ENCODE peak calls at places on chromosomes 4 and X, in four cellular contexts. A is tibial nerve, K is pancreas, U is cardiac muscle cell. M is an unnamed sample.

GRCh38 chr4:129446074-129446473 is 350.1 kb downstream of the C4orf33 start:
- DNase-seq in K (no peak), A (no peak), U (no peak), M (no peak)

GRCh38 chrX:101062171-101062570 is 10.3 kb upstream of the TRMT2B start:
- DNase-seq in K (no peak), A (no peak), U (no peak), M (no peak)

GRCh38 chrX:25206761-25207160 is 191.0 kb upstream of the ARX start:
- DNase-seq in K (no peak), A (no peak), U (no peak), M (no peak)

GRCh38 chrX:97399400-97399799 is 515.7 kb downstream of the RPA4 start:
- DNase-seq in A (no peak), U (no peak), K (no peak), M (no peak)

GRCh38 chr4:48787031-48787430 is 7.0 kb upstream of the FRYL start:
- DNase-seq in K (no peak), A (no peak), U (peak), M (no peak)

GRCh38 chr4:138702471-138702870 is 313.1 kb upstream of the NOCT start:
- DNase-seq in U (no peak), A (no peak), K (no peak), M (no peak)

GRCh38 chr4:63922146-63922545 is 487.1 kb downstream of the TECRL start:
- DNase-seq in A (no peak), K (no peak), U (no peak), M (no peak)

GRCh38 chrX:121000589-121000988 is 15.0 kb upstream of the CT47A1 start:
- DNase-seq in U (no peak), A (no peak), K (no peak), M (no peak)

GRCh38 chr4:144894525-144894924 is 203.5 kb downstream of the ANAPC10 start:
- DNase-seq in A (peak), K (no peak), U (no peak), M (no peak)

DNA sequence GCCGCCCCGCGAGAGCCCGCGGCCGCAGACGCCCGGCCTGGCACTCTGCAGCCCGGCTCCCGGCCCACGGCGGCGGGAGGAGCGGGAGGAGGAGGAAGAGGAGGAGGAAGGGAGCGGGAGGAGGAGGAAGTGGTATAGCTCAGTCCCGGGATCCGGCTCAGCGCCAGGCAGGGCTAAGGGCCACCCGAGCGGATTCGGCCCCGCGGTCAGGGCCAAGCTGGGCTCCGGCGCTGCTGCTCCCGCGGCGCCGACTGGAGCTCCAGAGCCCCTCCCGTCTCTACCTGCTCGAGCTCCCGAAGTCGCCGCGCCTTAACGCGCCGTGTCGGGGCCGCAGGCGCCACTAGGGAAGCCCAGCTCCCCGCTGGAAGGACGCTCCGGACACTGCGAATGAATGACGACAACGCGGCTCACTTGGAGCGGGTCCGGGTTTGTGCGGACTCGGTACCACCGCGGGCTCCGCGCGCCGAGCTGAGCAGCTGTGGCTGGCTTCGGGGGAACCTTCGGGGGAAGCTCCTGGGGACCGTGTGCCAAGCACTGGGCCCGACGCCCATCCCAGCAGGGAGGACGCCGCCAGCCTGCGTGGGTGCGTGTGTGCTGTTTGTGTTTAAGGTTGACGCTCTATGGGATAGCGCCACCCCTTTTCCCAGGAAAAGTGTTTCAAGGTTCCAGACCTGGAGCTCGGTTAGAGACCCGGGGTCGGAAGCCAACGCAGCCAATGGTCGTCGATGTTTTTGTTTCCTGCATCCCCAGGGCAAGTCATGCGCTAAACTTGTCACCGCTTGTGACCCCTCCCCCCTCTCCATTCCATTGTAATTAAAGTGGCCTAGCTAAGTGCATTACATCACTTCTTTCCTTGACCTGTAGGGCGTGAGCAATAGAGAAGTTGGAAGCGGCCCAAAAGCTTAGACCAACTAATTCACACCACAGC is at the start of gene TBC1D9:
- DNase-seq in A (peak), K (peak), U (peak), M (no peak)
- TF ChIP-seq CTCF in A (peak), K (no peak), U (peak), M (no peak)

DNA sequence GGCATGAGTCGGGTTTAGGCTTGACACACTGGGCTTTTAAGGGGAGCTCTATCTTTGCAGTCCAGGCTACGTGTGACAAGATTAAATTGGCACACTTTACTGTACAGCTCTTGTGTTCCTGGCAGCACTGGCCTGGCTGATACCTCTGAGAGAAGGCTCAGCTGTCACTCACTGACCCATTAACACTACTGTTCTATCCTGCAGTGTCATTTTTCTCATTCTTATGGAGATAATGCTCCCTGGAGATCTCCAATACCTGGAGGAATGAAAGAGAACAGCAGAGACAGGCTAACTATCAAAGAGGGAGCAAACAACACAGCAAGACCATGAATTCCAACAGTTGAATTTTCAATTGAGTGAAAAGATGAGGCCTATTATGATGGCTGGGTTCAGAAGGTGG is 1.7 kb upstream of the PDHA2 start:
- DNase-seq in K (no peak), A (no peak), U (no peak), M (no peak)
- H3K4me3 ChIP-seq in K (no peak), A (no peak), U (no peak), M (no peak)

GRCh38 chrX:112803060-112803459 is 37.6 kb downstream of the AMOT start:
- DNase-seq in K (no peak), A (no peak), U (no peak), M (no peak)

GRCh38 chrX:112800901-112801775 is 39.5 kb downstream of the AMOT start:
- DNase-seq in U (no peak), A (no peak), K (no peak), M (no peak)

GRCh38 chrX:112799425-112799824 is 41.2 kb downstream of the AMOT start:
- DNase-seq in A (no peak), U (no peak), K (no peak), M (no peak)

DNA sequence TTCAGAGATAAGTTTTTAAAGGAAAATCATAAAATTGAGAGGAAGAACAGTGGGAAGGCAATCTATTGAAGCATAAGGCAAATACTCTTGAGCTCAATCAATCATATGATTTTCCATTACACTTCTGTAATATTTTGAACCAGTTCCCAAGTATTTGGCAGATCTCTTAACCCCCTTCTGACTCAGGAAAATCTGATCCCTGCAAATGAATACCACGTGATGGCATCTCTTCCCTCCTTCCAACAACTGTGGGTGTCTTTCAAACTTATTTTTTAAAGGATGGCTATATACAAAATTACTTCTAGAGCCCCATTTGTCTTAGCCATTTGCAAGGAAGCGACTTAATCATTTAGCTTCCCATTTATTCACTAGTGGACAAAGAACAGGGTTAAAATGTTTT is 41.9 kb downstream of the AMOT start:
- DNase-seq in K (no peak), U (no peak), A (no peak), M (no peak)
- H3K27ac ChIP-seq in K (no peak), U (no peak), A (no peak), M (no peak)

DNA sequence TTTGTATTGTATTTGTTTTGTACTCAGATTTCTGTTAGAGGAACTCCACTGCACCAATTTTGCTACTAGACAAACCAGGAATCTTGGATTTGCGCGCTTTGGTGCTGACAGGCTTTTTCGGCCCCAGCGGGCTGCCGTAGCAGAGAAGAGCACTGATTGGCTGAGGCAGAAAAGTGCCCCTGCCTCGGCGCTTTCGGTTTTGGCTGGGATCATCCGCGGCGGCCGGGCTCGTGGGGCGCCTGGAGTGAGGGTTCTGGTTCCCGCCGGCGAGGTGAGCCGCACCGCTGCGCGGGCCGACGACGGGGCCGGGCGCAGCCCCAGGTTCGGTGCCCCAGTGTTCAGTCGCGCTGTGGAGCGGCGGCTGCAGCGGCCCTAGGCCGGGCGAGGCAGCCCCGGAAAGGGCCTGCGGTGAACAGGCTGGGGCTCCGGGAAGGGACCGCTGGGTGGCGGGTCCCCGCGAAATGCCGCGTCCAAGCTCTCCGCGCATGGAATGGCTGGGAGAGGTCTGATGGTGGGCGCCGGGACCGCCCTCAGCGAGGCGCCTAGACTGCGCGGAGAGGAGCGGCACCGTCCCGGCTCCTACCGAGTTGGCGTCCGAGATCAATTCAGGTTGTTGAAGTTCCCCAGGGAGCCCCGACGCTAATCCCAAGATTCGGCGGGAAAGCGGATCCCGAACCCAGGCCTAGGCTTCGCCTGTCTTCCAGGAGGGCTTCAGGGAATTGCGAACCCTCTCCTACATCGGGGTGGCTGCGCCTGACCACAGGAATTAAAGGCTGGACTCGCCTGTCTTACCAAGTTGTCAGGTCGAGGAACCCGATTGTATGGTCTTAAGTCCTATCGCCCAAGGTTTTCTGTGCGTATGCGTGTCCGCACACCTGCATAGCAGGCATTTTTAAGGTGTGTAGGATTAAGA is at the start of gene LSM6:
- DNase-seq in K (peak), A (peak), U (peak), M (peak)
- TF ChIP-seq CTCF in K (no peak), A (no peak), U (peak), M (no peak)

GRCh38 chr4:123259676-123260428 is 136.7 kb upstream of the SPRY1 start:
- DNase-seq in A (no peak), K (no peak), U (no peak), M (no peak)

GRCh38 chr4:123265443-123265842 is 131.2 kb upstream of the SPRY1 start:
- DNase-seq in A (no peak), K (no peak), U (no peak), M (no peak)

GRCh38 chr4:123266221-123266620 is 130.4 kb upstream of the SPRY1 start:
- DNase-seq in K (no peak), U (no peak), A (no peak), M (no peak)

GRCh38 chr4:123260429-123261052 is 136.1 kb upstream of the SPRY1 start:
- DNase-seq in U (peak), K (no peak), A (no peak), M (no peak)

GRCh38 chr4:123262080-123262479 is 134.5 kb upstream of the SPRY1 start:
- DNase-seq in A (no peak), U (no peak), K (no peak), M (no peak)
- H3K4me3 ChIP-seq in A (no peak), U (no peak), K (no peak), M (no peak)

DNA sequence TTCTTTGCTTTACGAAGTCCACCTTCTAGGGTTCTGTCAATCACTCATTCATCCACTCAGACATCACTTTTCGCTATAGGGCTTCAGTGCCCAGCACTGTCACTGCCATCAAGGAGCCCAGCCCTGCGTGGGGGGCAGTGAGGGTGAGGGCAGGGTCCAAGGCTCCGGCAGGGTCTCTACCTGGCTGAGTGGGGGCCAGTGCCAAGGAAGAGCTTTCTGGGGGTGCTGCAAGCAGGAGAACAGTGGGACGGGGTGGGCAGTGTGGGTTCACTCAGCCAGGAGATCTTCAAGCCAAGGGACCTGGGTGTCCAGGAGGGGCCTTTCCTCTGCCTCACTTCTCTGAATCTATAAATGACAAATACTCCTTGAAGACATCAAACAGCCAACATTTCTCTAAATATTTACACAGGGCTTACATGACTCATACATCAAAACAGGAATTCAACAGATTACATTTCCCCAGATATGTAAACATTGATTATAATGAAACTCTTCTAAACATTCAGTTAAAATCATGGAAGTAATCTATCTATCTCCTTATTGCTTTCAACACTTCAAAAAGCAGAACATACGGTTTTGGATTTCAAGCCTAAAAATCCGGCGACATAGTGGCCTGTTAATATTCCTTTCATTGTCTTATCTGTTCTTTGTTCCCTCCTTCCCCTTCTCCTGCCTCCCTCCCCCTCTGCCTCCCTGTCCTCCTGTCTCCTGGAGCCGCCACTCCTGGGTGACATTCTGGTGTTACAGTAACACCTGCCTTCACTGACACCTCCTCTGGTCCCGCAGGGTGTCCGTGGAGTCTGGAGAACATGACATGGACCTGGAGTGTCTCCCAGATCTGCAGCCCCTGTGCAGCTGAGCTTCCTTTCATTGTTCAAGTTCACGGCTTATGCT is 94.4 kb upstream of the ADRA2C start:
- DNase-seq in A (no peak), U (no peak), K (peak), M (no peak)
- H3K27ac ChIP-seq in A (no peak), U (no peak), K (no peak), M (no peak)

GRCh38 chrX:55490121-55490520 is 473 bp upstream of the USP51 start:
- DNase-seq in A (no peak), K (no peak), U (no peak), M (no peak)

GRCh38 chrX:55488559-55489314 is 911 bp downstream of the USP51 start:
- DNase-seq in U (peak), K (peak), A (peak), M (peak)

GRCh38 chrX:55488268-55488558 is 1.4 kb downstream of the USP51 start:
- DNase-seq in K (no peak), A (no peak), U (no peak), M (no peak)

GRCh38 chrX:55490974-55491373 is 1.3 kb upstream of the USP51 start:
- DNase-seq in K (no peak), U (no peak), A (no peak), M (no peak)

GRCh38 chrX:55489315-55490009 is at the start of gene USP51:
- DNase-seq in K (peak), U (peak), A (peak), M (peak)
- TF ChIP-seq CTCF in K (no peak), U (no peak), A (no peak), M (no peak)

DNA sequence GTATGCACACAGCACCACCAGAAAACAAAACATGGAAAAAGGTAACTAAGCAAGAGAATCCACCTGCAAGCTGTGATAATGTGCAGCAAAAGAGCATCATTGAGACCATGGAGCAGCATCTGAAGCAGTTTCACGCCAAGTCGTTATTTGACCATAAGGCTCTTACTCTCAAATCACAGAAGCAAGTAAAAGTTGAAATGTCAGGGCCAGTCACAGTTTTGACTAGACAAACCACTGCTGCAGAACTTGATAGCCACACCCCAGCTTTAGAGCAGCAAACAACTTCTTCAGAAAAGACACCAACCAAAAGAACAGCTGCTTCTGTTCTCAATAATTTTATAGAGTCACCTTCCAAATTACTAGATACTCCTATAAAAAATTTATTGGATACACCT is 90.2 kb downstream of the TET2 start:
- DNase-seq in K (no peak), U (no peak), A (no peak), M (no peak)
- H3K4me3 ChIP-seq in K (no peak), U (no peak), A (no peak), M (no peak)

DNA sequence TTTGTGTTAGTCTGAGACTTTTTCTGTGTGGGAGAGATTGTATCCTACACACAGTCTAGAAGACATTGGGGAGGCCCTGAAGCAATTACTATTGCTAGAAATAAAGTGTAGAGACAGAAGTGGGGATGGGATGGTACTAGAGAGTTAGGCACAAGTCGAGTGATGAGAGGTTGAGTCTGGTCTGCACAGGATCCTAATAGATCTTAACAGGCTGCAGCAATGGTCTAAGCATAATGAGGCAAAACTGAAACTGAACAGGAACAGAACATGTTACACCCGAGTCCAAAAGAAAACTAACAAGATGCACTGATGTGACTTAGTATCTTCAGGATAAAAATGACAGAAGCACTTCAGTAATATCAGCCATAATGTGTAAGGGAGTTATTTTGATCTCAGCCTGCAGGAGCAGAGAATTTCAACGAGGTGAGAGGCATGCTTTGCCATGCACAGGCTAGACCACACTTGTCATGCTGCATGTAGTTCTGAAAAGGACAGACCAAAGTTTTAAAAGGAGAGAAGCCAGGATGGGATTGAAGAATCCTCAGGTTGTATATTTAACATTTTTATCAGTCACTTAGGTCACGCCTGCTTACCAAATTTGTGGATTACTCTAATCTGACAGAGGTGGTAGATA is 205.8 kb upstream of the BOD1L1 start:
- DNase-seq in A (no peak), U (peak), K (no peak), M (no peak)
- H3K27ac ChIP-seq in A (no peak), U (peak), K (no peak), M (no peak)